ENCODE peak calls at places on chromosomes 11 and 22, in eight cellular contexts. A, P, W, Q, H, V, O and U are unnamed samples.

GRCh38 chr22:38350444-38351359 is 33.5 kb upstream of the CSNK1E start:
- DNase-seq in H (no peak), A (no peak), Q (no peak), O (peak), W (peak), V (no peak), P (no peak), U (no peak)

GRCh38 chr22:35434061-35434750 is 34.3 kb downstream of the MCM5 start:
- DNase-seq in Q (no peak), H (peak), V (no peak), A (no peak), P (no peak), O (no peak), W (no peak), U (no peak)

GRCh38 chr22:39180566-39180965 is 28.1 kb upstream of the CBX7 start:
- DNase-seq in V (no peak), O (no peak), P (no peak), W (no peak), H (no peak), Q (no peak), A (no peak), U (no peak)

GRCh38 chr11:33256031-33256807 is 962 bp upstream of the HIPK3 start:
- DNase-seq in A (peak), Q (no peak), V (no peak), H (no peak), W (no peak), O (peak), P (no peak), U (peak)

GRCh38 chr11:61757213-61757862 is 4.9 kb downstream of the MYRF start:
- DNase-seq in A (no peak), Q (no peak), H (no peak), P (no peak), W (peak), V (no peak), O (no peak), U (no peak)

GRCh38 chr22:35561796-35562526 is 21.3 kb downstream of the RASD2 start:
- DNase-seq in A (peak), P (no peak), V (no peak), H (peak), Q (no peak), O (no peak), W (no peak), U (peak)

GRCh38 chr11:110376711-110377324 is 52.9 kb upstream of the FDX1 start:
- DNase-seq in W (peak), P (peak), O (peak), Q (peak), H (peak), A (peak), V (peak), U (peak)

GRCh38 chr11:119797137-119797611 is 68.2 kb upstream of the NECTIN1 start:
- DNase-seq in A (no peak), W (no peak), P (no peak), Q (no peak), H (no peak), V (no peak), O (peak), U (no peak)

GRCh38 chr11:64037027-64037633 is 1.4 kb downstream of the FLRT1 start:
- DNase-seq in O (no peak), H (no peak), A (peak), W (no peak), V (no peak), Q (no peak), P (no peak), U (no peak)

GRCh38 chr11:62909107-62909894 is 11.9 kb downstream of the CHRM1 start:
- DNase-seq in V (peak), Q (peak), W (peak), H (peak), O (peak), A (peak), P (peak), U (peak)

GRCh38 chr11:129732926-129733325 is 82.7 kb upstream of the TMEM45B start:
- DNase-seq in O (no peak), A (no peak), P (no peak), H (no peak), Q (no peak), V (no peak), W (no peak), U (peak)

GRCh38 chr11:77046060-77046501 is 11.9 kb downstream of the B3GNT6 start:
- DNase-seq in W (peak), V (no peak), A (peak), O (peak), H (peak), Q (peak), P (no peak), U (peak)

GRCh38 chr11:62552931-62553838 is 6.6 kb upstream of the AHNAK start:
- DNase-seq in W (peak), O (peak), H (peak), V (peak), A (peak), P (peak), Q (peak), U (peak)

GRCh38 chr11:20162824-20163777 is 2.8 kb upstream of the DBX1 start:
- DNase-seq in O (no peak), A (no peak), V (no peak), P (no peak), Q (peak), W (no peak), H (peak), U (peak)

GRCh38 chr11:12496181-12497025 is 119.0 kb downstream of the PARVA start:
- DNase-seq in P (no peak), H (no peak), W (no peak), A (no peak), O (no peak), V (no peak), Q (no peak), U (no peak)
- TF ChIP-seq CTCF in P (peak), H (peak), W (no peak), A (no peak), O (no peak), V (no peak), Q (no peak), U (no peak)

GRCh38 chr11:82818399-82819043 is 81.7 kb downstream of the PRCP start:
- DNase-seq in P (no peak), V (no peak), H (no peak), Q (no peak), A (no peak), O (no peak), W (no peak), U (no peak)
- TF ChIP-seq CTCF in P (no peak), V (no peak), H (no peak), Q (peak), A (no peak), O (no peak), W (no peak), U (no peak)

GRCh38 chr22:46668116-46668515 is 47.9 kb downstream of the GRAMD4 start:
- DNase-seq in A (no peak), O (no peak), V (no peak), Q (no peak), H (no peak), W (peak), P (no peak), U (no peak)
- TF ChIP-seq CTCF in A (no peak), O (no peak), V (no peak), Q (no peak), H (no peak), W (no peak), P (no peak), U (no peak)

DNA sequence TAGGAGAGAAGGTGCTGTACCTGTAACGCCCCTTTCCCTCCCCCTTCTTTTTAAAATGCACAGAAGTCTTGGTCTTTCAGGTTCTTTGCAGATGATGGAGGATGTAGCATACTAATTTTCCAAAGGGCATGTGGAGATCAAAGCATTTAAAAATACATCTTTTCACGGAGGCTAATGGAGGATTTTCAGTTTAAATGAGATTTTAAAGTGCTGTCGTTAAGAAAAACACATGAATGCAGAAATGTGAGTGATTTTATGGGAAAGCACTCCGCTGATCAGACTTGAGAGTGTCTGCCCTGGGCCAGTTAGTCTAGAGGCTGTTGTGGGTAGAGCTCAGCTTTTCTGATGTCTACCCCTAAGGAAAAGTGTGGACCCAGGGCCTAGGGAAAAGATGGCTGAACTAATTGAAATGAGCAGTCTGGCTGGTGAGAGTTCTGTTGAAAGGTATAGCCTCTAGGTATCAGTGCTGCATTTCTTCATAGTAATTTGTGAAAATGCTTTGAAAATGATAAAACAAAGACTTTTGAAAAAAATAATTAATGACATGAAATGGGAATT is 2.5 kb downstream of the AMOTL1 start:
- DNase-seq in Q (no peak), A (no peak), W (no peak), H (no peak), O (no peak), P (no peak), V (no peak), U (no peak)
- TF ChIP-seq CTCF in Q (no peak), A (no peak), W (no peak), H (no peak), O (no peak), P (no peak), V (no peak), U (no peak)